ENCODE peak calls at places on chromosomes 4 and X, in five cellular contexts. G is MM.1S; A is hepatocyte; H is activated CD8-positive, alpha-beta T cell treated with anti-CD3 and anti-CD28 coated beads for 36 hours; B is astrocyte of the cerebellum. W is an unnamed sample.

GRCh38 chrX:150408561-150408960 is 45.4 kb downstream of the MAMLD1 start:
- DNase-seq in B (no peak), G (no peak), A (no peak), H (no peak), W (no peak)

GRCh38 chrX:25083661-25084060 is 67.9 kb upstream of the ARX start:
- DNase-seq in B (no peak), A (no peak), H (no peak), G (no peak), W (no peak)

GRCh38 chr4:14196141-14196540 is 568.6 kb upstream of the BOD1L1 start:
- DNase-seq in H (peak), B (peak), G (peak), A (peak), W (no peak)

GRCh38 chr4:10949039-10949728 is 264.6 kb upstream of the CLNK start:
- DNase-seq in B (no peak), A (no peak), G (no peak), H (no peak), W (no peak)

GRCh38 chr4:117400039-117400835 is 314.9 kb upstream of the TRAM1L1 start:
- DNase-seq in B (peak), G (no peak), H (no peak), A (no peak), W (no peak)

GRCh38 chr4:19947349-19947748 is 304.4 kb upstream of the SLIT2 start:
- DNase-seq in B (peak), H (no peak), A (no peak), G (no peak), W (no peak)

GRCh38 chr4:14023901-14024300 is 396.4 kb upstream of the BOD1L1 start:
- DNase-seq in B (no peak), G (no peak), A (no peak), H (no peak), W (no peak)

GRCh38 chrX:99705696-99706095 is 704.4 kb downstream of the PCDH19 start:
- DNase-seq in A (peak), B (no peak), H (no peak), G (no peak), W (no peak)

GRCh38 chr4:38669233-38669632 is 5.2 kb downstream of the KLF3 start:
- DNase-seq in A (no peak), G (no peak), H (no peak), B (no peak), W (no peak)

DNA sequence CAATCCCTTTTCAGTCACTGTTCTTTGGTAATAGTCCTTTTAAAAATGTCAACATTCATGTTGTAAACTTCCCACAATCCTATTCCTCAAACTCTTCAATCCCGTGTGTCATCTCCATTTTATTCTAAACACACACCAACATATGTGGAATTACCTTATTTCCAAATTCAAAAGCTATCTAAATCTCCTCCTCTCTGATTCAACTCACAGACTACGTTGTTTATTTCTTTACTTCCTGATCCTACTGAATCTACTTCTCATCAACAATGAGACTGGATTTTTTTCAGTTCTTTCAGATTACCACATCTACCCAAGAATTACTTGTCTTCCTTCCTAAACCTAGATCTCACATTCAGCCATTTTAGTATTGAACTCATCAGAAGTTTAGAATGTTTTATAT is 188.2 kb downstream of the GABRB1 start:
- DNase-seq in A (no peak), B (no peak), H (no peak), G (no peak), W (no peak)
- TF ChIP-seq CTCF in A (no peak), B (no peak), H (no peak), G (no peak), W (no peak)

DNA sequence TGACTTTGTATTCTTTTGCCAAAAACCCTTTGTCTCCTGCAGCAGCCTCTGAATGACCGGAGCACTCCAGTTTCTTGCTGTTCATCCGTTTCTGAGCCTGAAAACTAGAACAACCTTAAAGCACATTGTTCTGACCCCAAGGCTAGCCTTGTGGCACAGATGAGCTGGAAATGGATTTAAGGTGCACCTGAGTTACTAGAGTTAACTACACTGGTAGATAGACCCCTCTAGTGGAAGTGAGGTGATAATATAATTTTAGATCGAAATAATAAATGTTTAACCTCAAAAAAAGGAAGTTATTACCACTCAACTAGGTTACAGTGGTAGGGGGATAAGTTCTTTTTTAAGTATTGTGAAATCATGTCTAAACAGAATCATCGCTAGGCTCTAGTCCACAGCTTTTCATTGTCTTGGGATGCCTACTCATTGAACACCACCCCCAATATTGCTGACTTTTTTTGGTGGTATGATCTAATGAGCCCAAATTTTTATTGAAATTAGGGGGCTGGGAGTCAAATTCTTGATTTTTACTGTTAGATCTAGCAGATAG is 2.7 kb downstream of the PLS3 start:
- DNase-seq in H (no peak), A (no peak), G (no peak), B (no peak), W (no peak)
- TF ChIP-seq CTCF in H (no peak), A (peak), G (no peak), B (no peak), W (no peak)

DNA sequence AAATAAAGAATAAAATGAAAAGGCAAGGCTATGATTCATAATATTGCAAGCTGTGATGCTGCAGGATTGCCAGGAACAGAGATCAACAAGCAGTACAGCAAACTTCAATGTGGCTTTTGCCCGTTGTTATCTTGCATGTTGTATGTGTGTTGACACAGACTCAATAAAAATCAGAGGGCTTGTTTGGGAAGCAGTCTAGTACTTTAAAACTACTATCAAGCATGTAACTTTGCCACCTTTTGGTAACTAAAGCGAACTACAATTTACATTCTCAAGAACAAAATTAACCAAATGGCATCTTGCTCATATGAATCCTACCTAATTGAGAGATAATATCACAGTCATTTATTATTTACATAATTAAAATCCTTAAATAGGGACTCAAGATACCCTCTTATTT is 79.8 kb upstream of the GPM6A start:
- DNase-seq in H (no peak), B (peak), G (peak), A (peak), W (no peak)
- TF ChIP-seq CTCF in H (no peak), B (peak), G (peak), A (peak), W (peak)

DNA sequence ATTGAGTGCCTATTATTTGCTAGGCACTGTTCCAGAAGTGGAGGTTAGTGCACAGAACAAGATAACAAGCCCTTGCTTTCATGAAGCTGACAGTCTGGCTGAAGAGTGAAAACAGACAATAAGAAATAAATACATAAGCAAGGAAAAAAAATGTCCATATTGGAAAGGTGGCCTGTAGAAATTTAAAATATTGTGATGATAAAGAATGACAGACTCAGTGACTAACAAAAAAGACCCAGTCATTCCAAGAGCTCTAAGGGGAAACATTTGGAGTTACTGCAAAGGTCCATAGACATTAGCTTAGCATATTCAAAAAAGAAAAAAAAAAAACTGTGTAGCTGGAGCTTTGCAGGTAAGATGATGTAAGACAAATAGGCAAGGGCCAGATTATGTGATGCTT is 1.0 kb upstream of the ANTXR2 start:
- DNase-seq in H (no peak), A (no peak), G (no peak), B (no peak), W (no peak)
- TF ChIP-seq CTCF in H (no peak), A (no peak), G (no peak), B (no peak), W (no peak)

GRCh38 chrX:10636337-10636736 is 16.0 kb upstream of the MID1 start:
- DNase-seq in B (no peak), A (peak), G (no peak), H (no peak), W (no peak)
- TF ChIP-seq CTCF in B (peak), A (peak), G (peak), H (no peak), W (peak)

DNA sequence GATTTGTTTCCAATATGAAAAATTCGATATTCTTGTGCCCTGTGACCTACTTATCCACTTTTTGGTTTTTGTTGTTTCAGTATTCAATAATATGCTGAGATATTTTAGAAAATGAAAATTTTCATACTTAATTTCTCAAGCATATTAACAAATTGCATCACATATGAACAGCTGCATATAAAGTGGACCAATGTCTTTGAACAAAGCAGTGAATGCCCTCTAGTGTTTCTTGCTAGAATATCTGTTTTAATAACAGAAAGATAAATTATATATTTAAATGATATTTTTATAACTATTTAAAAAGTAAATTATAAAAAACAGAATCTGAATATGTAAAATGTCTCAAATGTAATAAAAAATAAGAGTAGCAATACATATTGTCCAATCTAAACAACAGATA is 31.7 kb upstream of the INTU start:
- DNase-seq in B (no peak), H (no peak), A (no peak), G (no peak), W (no peak)
- TF ChIP-seq CTCF in B (peak), H (no peak), A (peak), G (peak), W (peak)

GRCh38 chr4:92387459-92388069 is 83.8 kb downstream of the GRID2 start:
- DNase-seq in G (peak), A (peak), B (peak), H (no peak), W (no peak)
- TF ChIP-seq CTCF in G (peak), A (peak), B (peak), H (no peak), W (peak)

GRCh38 chr4:73615613-73616012 is 4.6 kb downstream of the RASSF6 start:
- DNase-seq in G (no peak), A (peak), H (no peak), B (no peak), W (no peak)
- TF ChIP-seq CTCF in G (no peak), A (no peak), H (no peak), B (peak), W (no peak)

GRCh38 chr4:130478406-130478805 is 1382.5 kb downstream of the C4orf33 start:
- DNase-seq in G (no peak), A (no peak), H (no peak), B (no peak), W (no peak)

GRCh38 chr4:130479020-130479419 is 1383.1 kb downstream of the C4orf33 start:
- DNase-seq in A (no peak), G (no peak), H (no peak), B (no peak), W (no peak)

GRCh38 chr4:130479674-130480073 is 1383.7 kb downstream of the C4orf33 start:
- DNase-seq in A (no peak), B (no peak), H (no peak), G (no peak), W (no peak)
- TF ChIP-seq CTCF in A (no peak), B (no peak), H (no peak), G (no peak), W (no peak)

GRCh38 chrX:110853610-110854009 is 58.0 kb upstream of the CHRDL1 start:
- DNase-seq in B (peak), G (peak), H (peak), A (peak), W (no peak)
- TF ChIP-seq CTCF in B (peak), G (peak), H (no peak), A (peak), W (peak)

W was measured in type B pancreatic cell.